ENCODE peak calls at places on chromosome 19, in eight cellular contexts. J, Q, P, W, T, U, H and N are unnamed samples.

GRCh38 chr19:10421240-10421948 is 1.1 kb downstream of the PDE4A start:
- DNase-seq in J (no peak), Q (no peak), P (peak), W (no peak), T (no peak), U (no peak), H (no peak), N (no peak)

GRCh38 chr19:13965926-13966683 is 13.8 kb downstream of the DCAF15 start:
- DNase-seq in J (no peak), Q (no peak), P (no peak), W (no peak), T (no peak), U (no peak), H (no peak), N (no peak)

GRCh38 chr19:54162241-54162805 is 2.8 kb upstream of the LENG1 start:
- DNase-seq in J (peak), Q (peak), P (peak), W (peak), T (peak), U (peak), H (peak), N (peak)

GRCh38 chr19:8515317-8515716 is 1.4 kb upstream of the ZNF414 start:
- DNase-seq in J (peak), Q (no peak), P (no peak), W (no peak), T (no peak), U (no peak), H (no peak), N (no peak)

GRCh38 chr19:8158411-8159074 is 9.2 kb upstream of the FBN3 start:
- DNase-seq in J (peak), Q (peak), P (peak), W (peak), T (peak), U (peak), H (peak), N (peak)

GRCh38 chr19:33412617-33413425 is 39.3 kb downstream of the CEBPG start:
- DNase-seq in J (no peak), Q (no peak), P (no peak), W (no peak), T (no peak), U (no peak), H (no peak), N (no peak)

GRCh38 chr19:19260842-19261241 is 12.3 kb downstream of the TM6SF2 start:
- DNase-seq in J (no peak), Q (no peak), P (no peak), W (no peak), T (no peak), U (no peak), H (no peak), N (no peak)

GRCh38 chr19:35995655-35995993 is 636 bp downstream of the SDHAF1 start:
- DNase-seq in J (peak), Q (peak), P (peak), W (peak), T (peak), U (no peak), H (peak), N (no peak)

GRCh38 chr19:53824134-53824611 is at the start of gene NLRP12:
- DNase-seq in J (peak), Q (no peak), P (no peak), W (no peak), T (no peak), U (peak), H (no peak), N (no peak)

GRCh38 chr19:39379865-39380399 is 11.0 kb downstream of the PAF1 start:
- DNase-seq in J (no peak), Q (no peak), P (no peak), W (no peak), T (no peak), U (no peak), H (no peak), N (no peak)

GRCh38 chr19:34320277-34320676 is 44.7 kb upstream of the GPI start:
- DNase-seq in J (no peak), Q (no peak), P (no peak), W (no peak), T (no peak), U (no peak), H (no peak), N (no peak)

GRCh38 chr19:52646571-52647222 is 8.5 kb upstream of the ZNF83 start:
- DNase-seq in J (no peak), Q (peak), P (no peak), W (no peak), T (no peak), U (no peak), H (no peak), N (no peak)

GRCh38 chr19:52527954-52528326 is 472 bp downstream of the ZNF808 start:
- DNase-seq in J (no peak), Q (no peak), P (peak), W (no peak), T (no peak), U (no peak), H (peak), N (no peak)

GRCh38 chr19:40257096-40257517 is 28.0 kb downstream of the AKT2 start:
- DNase-seq in J (no peak), Q (no peak), P (no peak), W (peak), T (no peak), U (no peak), H (no peak), N (no peak)

DNA sequence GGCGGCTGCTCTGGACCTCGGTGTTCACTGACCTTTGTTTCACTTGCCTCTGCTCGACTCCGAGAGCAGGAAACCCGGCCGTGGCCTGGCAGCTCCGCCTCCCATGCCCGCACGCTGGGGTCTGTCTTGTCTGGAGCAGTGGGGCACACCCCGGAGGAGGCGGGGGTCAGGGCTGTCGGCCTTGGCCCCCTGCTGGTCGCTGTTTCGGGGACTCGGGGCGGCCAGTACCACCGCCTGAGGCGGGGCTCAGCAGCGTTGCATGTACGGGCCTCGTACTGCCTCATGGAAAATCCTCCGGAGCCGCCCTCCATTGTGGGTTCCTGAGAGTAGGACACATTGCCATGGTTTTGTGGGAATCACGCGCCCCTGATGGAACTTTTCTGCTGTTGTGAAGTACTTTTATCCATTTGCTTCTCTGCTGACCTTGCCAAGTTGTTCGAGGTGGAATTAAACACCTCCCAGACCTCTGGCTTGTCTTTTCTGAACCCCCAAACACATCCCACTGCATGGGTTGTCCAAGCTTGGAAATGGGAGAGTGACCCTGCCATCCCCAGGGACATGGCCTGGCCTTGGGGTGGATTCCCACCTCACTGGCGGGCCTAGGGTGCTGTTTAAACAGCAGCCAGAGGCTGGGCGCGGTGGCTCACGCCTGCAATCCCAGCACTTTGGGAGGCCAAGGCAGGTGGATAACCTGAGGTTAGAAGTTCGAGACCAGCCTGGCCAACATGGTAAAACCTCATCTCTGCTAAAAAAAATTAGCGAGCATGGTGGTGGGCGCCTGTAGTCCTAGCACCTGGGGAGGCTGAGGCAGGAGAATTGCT is 5.5 kb upstream of the NDUFS7 start:
- DNase-seq in J (no peak), Q (no peak), P (no peak), W (no peak), T (no peak), U (no peak), H (no peak), N (no peak)
- TF ChIP-seq CTCF in J (no peak), Q (no peak), P (no peak), W (no peak), T (no peak), U (no peak), H (peak), N (no peak)

GRCh38 chr19:16851031-16851712 is 22.0 kb downstream of the SIN3B start:
- DNase-seq in J (no peak), Q (no peak), P (no peak), W (peak), T (no peak), U (no peak), H (no peak), N (no peak)

GRCh38 chr19:16850133-16850532 is 20.9 kb downstream of the SIN3B start:
- DNase-seq in J (no peak), Q (no peak), P (no peak), W (peak), T (no peak), U (no peak), H (no peak), N (no peak)

GRCh38 chr19:16846901-16847300 is 17.7 kb downstream of the SIN3B start:
- DNase-seq in J (no peak), Q (no peak), P (no peak), W (no peak), T (no peak), U (no peak), H (no peak), N (no peak)

GRCh38 chr19:16847407-16847806 is 18.2 kb downstream of the SIN3B start:
- DNase-seq in J (no peak), Q (no peak), P (no peak), W (no peak), T (no peak), U (no peak), H (no peak), N (no peak)

DNA sequence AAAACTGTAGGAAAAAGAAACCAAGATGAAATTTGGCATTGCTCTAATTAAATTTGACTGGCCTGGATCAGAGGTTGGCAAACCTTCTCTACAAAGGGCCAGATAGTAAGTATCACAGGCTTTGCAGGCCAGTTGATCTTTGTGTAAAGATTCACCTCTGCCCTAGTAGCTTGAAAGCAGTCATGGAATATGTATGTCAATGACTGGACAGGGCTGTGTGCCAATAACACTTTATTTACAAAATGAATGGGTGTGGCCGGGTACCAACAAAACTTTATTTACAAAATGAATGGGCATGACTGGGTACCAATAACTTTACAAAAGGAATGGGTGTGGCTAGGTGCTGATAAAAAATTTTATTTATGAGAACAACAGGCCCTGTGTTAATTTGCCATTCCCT is 20.0 kb downstream of the SIN3B start:
- DNase-seq in J (no peak), Q (peak), P (no peak), W (peak), T (no peak), U (no peak), H (no peak), N (no peak)
- H3K4me3 ChIP-seq in J (no peak), Q (no peak), P (no peak), W (peak), T (no peak), U (no peak), H (no peak), N (no peak)

GRCh38 chr19:577439-578392 is 5.3 kb downstream of the BSG start:
- DNase-seq in J (no peak), Q (no peak), P (no peak), W (no peak), T (no peak), U (no peak), H (no peak), N (no peak)
- TF ChIP-seq CTCF in J (no peak), Q (no peak), P (no peak), W (no peak), T (no peak), U (no peak), H (no peak), N (no peak)

GRCh38 chr19:5809053-5809452 is 4.2 kb downstream of the NRTN start:
- DNase-seq in J (peak), Q (no peak), P (no peak), W (no peak), T (peak), U (no peak), H (no peak), N (no peak)
- H3K4me3 ChIP-seq in J (no peak), Q (no peak), P (no peak), W (no peak), T (no peak), U (no peak), H (no peak), N (no peak)

GRCh38 chr19:11550265-11550664 is 8.8 kb downstream of the ELOF1 start:
- DNase-seq in J (no peak), Q (no peak), P (no peak), W (no peak), T (no peak), U (no peak), H (no peak), N (no peak)

GRCh38 chr19:11552666-11553372 is 6.2 kb downstream of the ELOF1 start:
- DNase-seq in J (no peak), Q (no peak), P (no peak), W (no peak), T (no peak), U (no peak), H (no peak), N (no peak)

GRCh38 chr19:11549386-11549953 is 9.6 kb downstream of the ELOF1 start:
- DNase-seq in J (no peak), Q (no peak), P (no peak), W (no peak), T (no peak), U (no peak), H (no peak), N (no peak)

GRCh38 chr19:11554160-11554559 is 4.9 kb downstream of the ELOF1 start:
- DNase-seq in J (no peak), Q (no peak), P (no peak), W (no peak), T (no peak), U (no peak), H (no peak), N (no peak)

GRCh38 chr19:11551603-11552235 is 7.3 kb downstream of the ELOF1 start:
- DNase-seq in J (no peak), Q (no peak), P (no peak), W (no peak), T (peak), U (no peak), H (peak), N (no peak)
- TF ChIP-seq CTCF in J (no peak), Q (peak), P (peak), W (peak), T (peak), U (no peak), H (peak), N (peak)

GRCh38 chr19:15374105-15374651 is 5.4 kb downstream of the AKAP8 start:
- DNase-seq in J (no peak), Q (no peak), P (no peak), W (no peak), T (no peak), U (no peak), H (peak), N (no peak)

GRCh38 chr19:15372470-15372869 is 7.1 kb downstream of the AKAP8 start:
- DNase-seq in J (no peak), Q (no peak), P (no peak), W (no peak), T (no peak), U (no peak), H (no peak), N (no peak)

GRCh38 chr19:15372891-15373301 is 6.7 kb downstream of the AKAP8 start:
- DNase-seq in J (no peak), Q (no peak), P (no peak), W (no peak), T (no peak), U (no peak), H (peak), N (no peak)

GRCh38 chr19:15373644-15374043 is 5.9 kb downstream of the AKAP8 start:
- DNase-seq in J (no peak), Q (no peak), P (no peak), W (no peak), T (no peak), U (no peak), H (peak), N (no peak)

DNA sequence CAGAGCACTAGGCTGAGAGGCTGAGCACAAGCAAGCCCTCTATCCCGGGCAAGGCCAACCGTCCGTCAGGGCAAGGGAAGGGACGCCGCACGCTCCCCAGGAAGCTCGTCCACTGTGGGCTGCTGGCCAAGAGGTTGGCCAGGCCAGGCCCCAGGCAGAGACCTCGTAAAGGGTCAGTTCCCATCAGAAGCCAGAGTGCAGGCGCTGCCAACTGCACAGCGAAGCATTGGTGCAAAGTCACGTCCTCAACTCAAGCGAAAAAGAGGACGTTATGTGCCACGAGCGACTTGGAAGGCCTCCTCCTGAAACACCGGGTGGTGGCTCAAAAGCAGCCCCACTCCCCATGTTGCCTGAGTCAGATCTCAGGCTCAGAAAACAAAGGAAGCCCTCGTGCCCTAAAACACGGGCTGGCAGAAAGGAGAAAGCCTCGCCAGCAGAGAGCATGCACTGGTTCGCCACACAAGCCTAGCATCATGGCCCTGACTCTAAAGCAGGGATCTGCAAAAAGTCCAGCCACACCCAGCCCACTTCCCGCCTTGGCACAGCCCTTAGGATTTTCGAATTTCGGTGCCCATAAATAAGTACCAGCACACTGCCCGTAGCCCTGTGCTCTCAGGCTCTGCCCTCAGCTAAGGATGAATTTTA is 4.7 kb downstream of the AKAP8 start:
- DNase-seq in J (no peak), Q (no peak), P (no peak), W (no peak), T (no peak), U (no peak), H (peak), N (no peak)
- H3K4me3 ChIP-seq in J (no peak), Q (no peak), P (no peak), W (no peak), T (no peak), U (no peak), H (no peak), N (no peak)

DNA sequence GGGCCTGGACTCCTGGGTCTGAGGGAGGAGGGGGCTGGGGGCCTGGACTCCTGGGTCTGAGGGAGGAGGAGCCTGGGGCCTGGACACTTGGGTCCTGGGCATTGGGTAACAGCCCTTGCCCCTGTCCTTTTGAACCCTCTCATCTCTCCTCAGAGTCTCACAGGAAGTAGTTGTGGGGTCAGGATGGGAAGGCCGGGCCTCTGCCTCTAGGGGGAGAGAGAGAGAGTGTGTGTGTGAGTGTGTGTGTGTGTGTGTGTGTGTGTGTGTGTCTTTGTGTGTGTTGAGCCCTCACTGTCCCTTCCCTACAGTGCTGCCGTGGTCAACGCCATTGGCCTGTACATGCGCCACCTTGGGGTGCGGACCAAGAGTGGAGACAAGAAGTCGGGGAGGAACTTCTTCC is 10.9 kb downstream of the ARHGEF1 start:
- DNase-seq in J (no peak), Q (peak), P (no peak), W (no peak), T (peak), U (no peak), H (no peak), N (no peak)
- TF ChIP-seq CTCF in J (no peak), Q (no peak), P (no peak), W (no peak), T (no peak), U (no peak), H (no peak), N (peak)

GRCh38 chr19:47378246-47378645 is 29.1 kb downstream of the DHX34 start:
- DNase-seq in J (no peak), Q (no peak), P (no peak), W (no peak), T (no peak), U (no peak), H (no peak), N (no peak)
- H3K4me3 ChIP-seq in J (no peak), Q (no peak), P (no peak), W (no peak), T (no peak), U (no peak), H (no peak), N (no peak)